ENCODE peak calls at places on chromosomes 13 and 19, in ten cellular contexts. L, K, T, C, I, S, P, Y, R and B are unnamed samples.

GRCh38 chr13:52780092-52780491 is 40.5 kb upstream of the CNMD start:
- DNase-seq in R (no peak), I (no peak), T (no peak), C (no peak), L (no peak), P (no peak), S (no peak), Y (no peak), K (no peak), B (no peak)

GRCh38 chr19:23440207-23440606 is 44.9 kb upstream of the ZNF91 start:
- DNase-seq in P (no peak), Y (no peak), S (no peak), L (no peak), I (no peak), T (peak; percentile 43), K (no peak), R (no peak), C (no peak), B (no peak)

GRCh38 chr13:60267498-60268202 is 103.9 kb upstream of the DIAPH3 start:
- DNase-seq in C (no peak), L (no peak), I (no peak), K (no peak), P (no peak), T (peak; percentile 45), S (no peak), R (no peak), Y (no peak), B (no peak)

GRCh38 chr19:55304279-55304978 is 20.6 kb downstream of the BRSK1 start:
- DNase-seq in K (no peak), R (no peak), L (no peak), P (no peak), C (peak; percentile 18), I (no peak), Y (peak; percentile 37), S (peak; percentile 48), T (peak; percentile 81), B (no peak)

GRCh38 chr13:36806102-36806501 is 12.9 kb upstream of the RFXAP start:
- DNase-seq in Y (no peak), R (no peak), S (no peak), I (no peak), P (no peak), K (no peak), C (no peak), T (no peak), L (no peak), B (no peak)

GRCh38 chr19:18266863-18267686 is 7.2 kb downstream of the IQCN start:
- DNase-seq in P (no peak), R (no peak), I (no peak), L (no peak), S (no peak), T (no peak), C (no peak), Y (peak; percentile 33), K (no peak), B (no peak)

GRCh38 chr13:31201341-31202024 is 1.7 kb downstream of the B3GLCT start:
- DNase-seq in C (peak; percentile 32), S (no peak), L (no peak), I (no peak), R (no peak), P (no peak), Y (peak; percentile 58), K (peak; percentile 37), T (no peak), B (no peak)

GRCh38 chr13:103022328-103022727 is 43.9 kb downstream of the SLC10A2 start:
- DNase-seq in L (no peak), I (no peak), C (no peak), P (no peak), Y (no peak), S (no peak), T (no peak), R (no peak), K (no peak), B (no peak)

GRCh38 chr19:36101550-36102327 is 9.2 kb upstream of the OVOL3 start:
- DNase-seq in Y (no peak), S (no peak), R (no peak), K (no peak), C (no peak), L (no peak), T (no peak), I (no peak), P (no peak), B (no peak)

GRCh38 chr19:38265213-38265861 is 964 bp downstream of the SPINT2 start:
- DNase-seq in K (no peak), C (no peak), R (peak; percentile 74), L (no peak), Y (no peak), T (no peak), I (peak; percentile 9), P (no peak), S (peak; percentile 61), B (no peak)

GRCh38 chr13:68176486-68176885 is 946.4 kb upstream of the PCDH9 start:
- DNase-seq in S (no peak), P (no peak), K (peak; percentile 30), C (no peak), I (no peak), Y (no peak), R (no peak), L (no peak), T (no peak), B (no peak)

GRCh38 chr19:4474504-4475136 is 2.5 kb downstream of the HDGFL2 start:
- DNase-seq in C (no peak), L (no peak), I (peak; percentile 84), R (no peak), T (peak; percentile 83), P (no peak), K (peak; percentile 87), Y (no peak), S (no peak), B (no peak)

GRCh38 chr13:99265823-99266426 is 7.7 kb upstream of the GPR18 start:
- DNase-seq in I (peak; percentile 60), R (no peak), S (no peak), K (peak; percentile 32), Y (no peak), L (no peak), C (no peak), T (no peak), P (no peak), B (no peak)

GRCh38 chr19:6654347-6655310 is 15.3 kb downstream of the TNFSF14 start:
- DNase-seq in Y (no peak), S (no peak), R (no peak), C (no peak), K (no peak), L (peak; percentile 26), P (no peak), I (no peak), T (no peak), B (no peak)

GRCh38 chr19:6501740-6502648 is at the start of gene TUBB4A:
- DNase-seq in C (no peak), R (no peak), S (peak; percentile 16), P (no peak), K (no peak), Y (no peak), I (no peak), T (peak; percentile 50), L (no peak), B (no peak)

GRCh38 chr13:49443327-49443688 is 556 bp downstream of the CAB39L start:
- DNase-seq in C (no peak), K (peak; percentile 31), T (no peak), P (no peak), I (peak; percentile 49), S (peak; percentile 1), Y (no peak), R (no peak), L (no peak), B (no peak)

GRCh38 chr13:57787058-57787791 is 155.7 kb downstream of the PCDH17 start:
- DNase-seq in L (no peak), S (no peak), Y (no peak), P (no peak), K (no peak), I (no peak), R (no peak), C (no peak), T (peak; percentile 36), B (no peak)

GRCh38 chr13:99993660-99994455 is 12.3 kb downstream of the ZIC2 start:
- DNase-seq in K (no peak), I (peak; percentile 41), T (no peak), L (no peak), P (no peak), C (no peak), S (no peak), Y (no peak), R (no peak), B (no peak)

GRCh38 chr13:70714993-70715392 is 606.7 kb upstream of the KLHL1 start:
- DNase-seq in K (no peak), I (no peak), R (no peak), S (no peak), C (no peak), T (no peak), P (no peak), L (no peak), Y (no peak), B (no peak)

GRCh38 chr19:11422163-11423068 is 3.3 kb upstream of the RGL3 start:
- DNase-seq in C (peak; percentile 56), T (peak; percentile 99), K (peak; percentile 73), L (peak; percentile 61), I (no peak), Y (peak; percentile 59), R (peak; percentile 94), P (peak; percentile 88), S (peak; percentile 79), B (peak; percentile 53)

GRCh38 chr13:99559560-99559959 is 58.3 kb downstream of the TM9SF2 start:
- DNase-seq in R (no peak), K (no peak), T (no peak), P (no peak), I (no peak), C (no peak), S (no peak), L (no peak), Y (no peak), B (no peak)

GRCh38 chr13:42485272-42485671 is 88.7 kb upstream of the TNFSF11 start:
- DNase-seq in Y (no peak), P (no peak), S (no peak), T (no peak), L (no peak), R (no peak), I (no peak), C (no peak), K (no peak), B (no peak)

GRCh38 chr13:36875431-36875830 is 44.6 kb downstream of the SMAD9 start:
- DNase-seq in L (no peak), K (no peak), P (no peak), C (no peak), T (no peak), S (no peak), Y (no peak), I (no peak), R (no peak), B (no peak)

GRCh38 chr13:106507560-106508274 is 27.7 kb downstream of the EFNB2 start:
- DNase-seq in I (no peak), P (no peak), C (no peak), L (no peak), Y (no peak), R (no peak), K (no peak), T (no peak), S (no peak), B (no peak)

GRCh38 chr19:41886761-41887710 is 4.1 kb downstream of the ARHGEF1 start:
- DNase-seq in R (no peak), C (no peak), S (no peak), P (no peak), Y (no peak), K (no peak), I (no peak), T (no peak), L (peak; percentile 53), B (peak; percentile 41)

GRCh38 chr19:55099557-55100506 is 17.6 kb downstream of the PPP1R12C start:
- DNase-seq in T (peak; percentile 73), I (no peak), L (no peak), Y (no peak), P (no peak), C (no peak), K (no peak), R (no peak), S (peak; percentile 54), B (no peak)

GRCh38 chr19:35224681-35225604 is 3.6 kb downstream of the FAM187B start:
- DNase-seq in T (peak; percentile 70), R (peak; percentile 72), L (no peak), K (no peak), S (no peak), Y (no peak), I (no peak), C (no peak), P (no peak), B (no peak)

GRCh38 chr13:102643656-102644055 is 46.9 kb downstream of the TPP2 start:
- DNase-seq in C (no peak), I (no peak), Y (no peak), L (no peak), P (no peak), R (no peak), K (no peak), S (no peak), T (no peak), B (no peak)